ENCODE peak calls at places on chromosomes 6 and 20, in four cellular contexts. One of them, this sample, is unnamed.

GRCh38 chr6:34867484-34867883 is 20.4 kb downstream of the TAF11 start:
- DNase-seq in activated naive CD4-positive, alpha-beta T cell: no peak
- DNase-seq in stimulated activated CD4-positive, alpha-beta T cell treated with anti-CD3 and anti-CD28 coated beads, TNF-alpha, amount 100 ng/mL, for 48 hours: no peak
- DNase-seq in lower lobe of right lung: no peak
- DNase-seq in this sample: no peak

GRCh38 chr20:63877755-63878470 is 12.8 kb downstream of the TPD52L2 start:
- DNase-seq in activated naive CD4-positive, alpha-beta T cell: no peak
- DNase-seq in lower lobe of right lung: no peak
- DNase-seq in stimulated activated CD4-positive, alpha-beta T cell treated with anti-CD3 and anti-CD28 coated beads, TNF-alpha, amount 100 ng/mL, for 48 hours: no peak
- DNase-seq in this sample: no peak

GRCh38 chr6:104332407-104332806 is 527.3 kb downstream of the HACE1 start:
- DNase-seq in stimulated activated CD4-positive, alpha-beta T cell treated with anti-CD3 and anti-CD28 coated beads, TNF-alpha, amount 100 ng/mL, for 48 hours: no peak
- DNase-seq in activated naive CD4-positive, alpha-beta T cell: no peak
- DNase-seq in lower lobe of right lung: no peak
- DNase-seq in this sample: no peak

GRCh38 chr6:10410214-10410873 is 4.5 kb downstream of the TFAP2A start:
- DNase-seq in activated naive CD4-positive, alpha-beta T cell: no peak
- DNase-seq in stimulated activated CD4-positive, alpha-beta T cell treated with anti-CD3 and anti-CD28 coated beads, TNF-alpha, amount 100 ng/mL, for 48 hours: no peak
- DNase-seq in lower lobe of right lung: no peak
- DNase-seq in this sample: no peak

GRCh38 chr6:41408982-41409381 is 73.6 kb downstream of the NCR2 start:
- DNase-seq in stimulated activated CD4-positive, alpha-beta T cell treated with anti-CD3 and anti-CD28 coated beads, TNF-alpha, amount 100 ng/mL, for 48 hours: no peak
- DNase-seq in activated naive CD4-positive, alpha-beta T cell: no peak
- DNase-seq in lower lobe of right lung: no peak
- DNase-seq in this sample: no peak

GRCh38 chr20:35305682-35306556 is 13.7 kb upstream of the FAM83C start:
- DNase-seq in stimulated activated CD4-positive, alpha-beta T cell treated with anti-CD3 and anti-CD28 coated beads, TNF-alpha, amount 100 ng/mL, for 48 hours: peak; percentile 89
- DNase-seq in activated naive CD4-positive, alpha-beta T cell: no peak
- DNase-seq in lower lobe of right lung: no peak
- DNase-seq in this sample: peak; percentile 98

GRCh38 chr6:166058064-166058739 is 109.4 kb downstream of the TBXT start:
- DNase-seq in activated naive CD4-positive, alpha-beta T cell: no peak
- DNase-seq in lower lobe of right lung: no peak
- DNase-seq in stimulated activated CD4-positive, alpha-beta T cell treated with anti-CD3 and anti-CD28 coated beads, TNF-alpha, amount 100 ng/mL, for 48 hours: no peak
- DNase-seq in this sample: no peak

GRCh38 chr6:114108119-114109002 is 137.4 kb upstream of the HDAC2 start:
- DNase-seq in activated naive CD4-positive, alpha-beta T cell: no peak
- DNase-seq in lower lobe of right lung: peak; percentile 65
- DNase-seq in stimulated activated CD4-positive, alpha-beta T cell treated with anti-CD3 and anti-CD28 coated beads, TNF-alpha, amount 100 ng/mL, for 48 hours: peak; percentile 4
- DNase-seq in this sample: peak; percentile 78

GRCh38 chr20:49400904-49401303 is 81.6 kb downstream of the KCNB1 start:
- DNase-seq in activated naive CD4-positive, alpha-beta T cell: no peak
- DNase-seq in lower lobe of right lung: no peak
- DNase-seq in stimulated activated CD4-positive, alpha-beta T cell treated with anti-CD3 and anti-CD28 coated beads, TNF-alpha, amount 100 ng/mL, for 48 hours: no peak
- DNase-seq in this sample: no peak

GRCh38 chr6:169252805-169253189 is 849 bp downstream of the THBS2 start:
- DNase-seq in lower lobe of right lung: peak; percentile 68
- DNase-seq in stimulated activated CD4-positive, alpha-beta T cell treated with anti-CD3 and anti-CD28 coated beads, TNF-alpha, amount 100 ng/mL, for 48 hours: no peak
- DNase-seq in activated naive CD4-positive, alpha-beta T cell: no peak
- DNase-seq in this sample: no peak

GRCh38 chr6:68738039-68738438 is 103.0 kb downstream of the ADGRB3 start:
- DNase-seq in lower lobe of right lung: no peak
- DNase-seq in stimulated activated CD4-positive, alpha-beta T cell treated with anti-CD3 and anti-CD28 coated beads, TNF-alpha, amount 100 ng/mL, for 48 hours: no peak
- DNase-seq in activated naive CD4-positive, alpha-beta T cell: no peak
- DNase-seq in this sample: no peak

GRCh38 chr20:17854307-17854903 is 114.2 kb downstream of the SNX5 start:
- DNase-seq in lower lobe of right lung: no peak
- DNase-seq in activated naive CD4-positive, alpha-beta T cell: no peak
- DNase-seq in stimulated activated CD4-positive, alpha-beta T cell treated with anti-CD3 and anti-CD28 coated beads, TNF-alpha, amount 100 ng/mL, for 48 hours: no peak
- DNase-seq in this sample: no peak

GRCh38 chr6:136956590-136957573 is 34.8 kb downstream of the SLC35D3 start:
- DNase-seq in lower lobe of right lung: no peak
- DNase-seq in stimulated activated CD4-positive, alpha-beta T cell treated with anti-CD3 and anti-CD28 coated beads, TNF-alpha, amount 100 ng/mL, for 48 hours: no peak
- DNase-seq in activated naive CD4-positive, alpha-beta T cell: no peak
- DNase-seq in this sample: no peak

GRCh38 chr6:43773050-43773956 is 3.3 kb downstream of the VEGFA start:
- DNase-seq in activated naive CD4-positive, alpha-beta T cell: no peak
- DNase-seq in stimulated activated CD4-positive, alpha-beta T cell treated with anti-CD3 and anti-CD28 coated beads, TNF-alpha, amount 100 ng/mL, for 48 hours: peak; percentile 45
- DNase-seq in lower lobe of right lung: peak; percentile 76
- DNase-seq in this sample: peak; percentile 63